ENCODE peak calls at places on chromosomes 13 and 19, in four cellular contexts. F, Z, C and Y are unnamed samples.

GRCh38 chr13:25207291-25207690 is 35.2 kb upstream of the AMER2 start:
- DNase-seq in C (no peak), Z (no peak), F (no peak), Y (no peak)

GRCh38 chr19:860481-861098 is 1.1 kb downstream of the CFD start:
- DNase-seq in C (no peak), F (peak; percentile 73), Z (peak; percentile 66), Y (peak; percentile 93)

GRCh38 chr13:100584901-100585300 is 3.7 kb downstream of the GGACT start:
- DNase-seq in F (no peak), Z (no peak), C (no peak), Y (no peak)

GRCh38 chr13:113794764-113795173 is 35.7 kb downstream of the TMEM255B start:
- DNase-seq in Z (no peak), C (peak; percentile 39), F (peak; percentile 25), Y (no peak)

GRCh38 chr19:6767357-6768235 is at the start of gene SH2D3A:
- DNase-seq in F (no peak), Z (peak; percentile 95), C (peak; percentile 94), Y (peak; percentile 47)

GRCh38 chr13:43469791-43470190 is 317.0 kb downstream of the ENOX1 start:
- DNase-seq in F (no peak), C (no peak), Z (no peak), Y (no peak)

GRCh38 chr13:98503175-98504028 is 73.5 kb downstream of the STK24 start:
- DNase-seq in Z (no peak), C (no peak), F (no peak), Y (no peak)

GRCh38 chr19:55838251-55838650 is 1.9 kb downstream of the NLRP4 start:
- DNase-seq in F (no peak), Z (no peak), C (no peak), Y (no peak)

GRCh38 chr19:16351133-16351809 is 26.6 kb downstream of the KLF2 start:
- DNase-seq in Z (no peak), C (no peak), F (no peak), Y (no peak)

GRCh38 chr13:44523176-44524017 is 52.7 kb downstream of the TSC22D1 start:
- DNase-seq in F (no peak), Z (peak; percentile 27), C (no peak), Y (peak; percentile 9)

GRCh38 chr13:65095118-65095517 is 2135.0 kb downstream of the PCDH9 start:
- DNase-seq in F (no peak), C (no peak), Z (no peak), Y (no peak)

GRCh38 chr19:18416778-18417249 is 2.4 kb upstream of the SSBP4 start:
- DNase-seq in C (peak; percentile 89), F (peak; percentile 95), Z (peak; percentile 87), Y (no peak)

GRCh38 chr19:33394006-33394722 is 20.7 kb downstream of the CEBPG start:
- DNase-seq in Z (no peak), C (no peak), F (peak; percentile 45), Y (peak; percentile 98)

GRCh38 chr13:35961002-35961401 is 170.2 kb downstream of the DCLK1 start:
- DNase-seq in F (no peak), Z (no peak), C (no peak), Y (no peak)

GRCh38 chr19:15469513-15470297 is 5.4 kb upstream of the RASAL3 start:
- DNase-seq in Z (no peak), C (no peak), F (no peak), Y (no peak)

GRCh38 chr19:40907968-40908735 is 26.1 kb upstream of the CYP2A7 start:
- DNase-seq in Z (peak; percentile 10), C (no peak), F (peak; percentile 80), Y (no peak)

GRCh38 chr19:18294467-18294864 is 13.0 kb upstream of the JUND start:
- DNase-seq in Z (peak; percentile 71), C (no peak), F (peak; percentile 61), Y (no peak)

GRCh38 chr19:47269596-47269995 is 5.1 kb upstream of the INAFM1 start:
- DNase-seq in C (no peak), Z (no peak), F (no peak), Y (no peak)

GRCh38 chr13:26280822-26281221 is 26.9 kb downstream of the CDK8 start:
- DNase-seq in C (no peak), F (no peak), Z (no peak), Y (no peak)

GRCh38 chr19:11887618-11888531 is at the start of gene ZNF69:
- DNase-seq in F (peak; percentile 89), C (peak; percentile 78), Z (peak; percentile 94), Y (peak; percentile 67)

GRCh38 chr13:44934724-44935123 is 54.5 kb downstream of the NUFIP1 start:
- DNase-seq in Z (no peak), C (no peak), F (no peak), Y (no peak)

GRCh38 chr19:15666883-15667282 is 6.0 kb upstream of the CYP4F12 start:
- DNase-seq in F (no peak), Z (no peak), C (no peak), Y (no peak)

GRCh38 chr19:35347171-35347929 is at the start of gene FFAR1:
- DNase-seq in F (peak; percentile 30), Z (peak; percentile 68), C (peak; percentile 48), Y (no peak)

GRCh38 chr13:90272356-90272755 is 1075.1 kb upstream of the MIR17HG start:
- DNase-seq in F (no peak), Z (no peak), C (no peak), Y (peak; percentile 19)

GRCh38 chr13:29513002-29513980 is 82.2 kb downstream of the SLC7A1 start:
- DNase-seq in Z (no peak), F (no peak), C (no peak), Y (no peak)

GRCh38 chr13:26254583-26255102 is 714 bp downstream of the CDK8 start:
- DNase-seq in Z (peak; percentile 68), C (peak; percentile 59), F (peak; percentile 68), Y (peak; percentile 14)

GRCh38 chr19:1237027-1237659 is 662 bp downstream of the CBARP start:
- DNase-seq in Z (no peak), F (no peak), C (no peak), Y (no peak)

GRCh38 chr19:1093811-1094553 is 1.2 kb downstream of the POLR2E start:
- DNase-seq in C (no peak), Z (no peak), F (no peak), Y (no peak)

GRCh38 chr19:13104848-13105646 is 2.4 kb upstream of the LYL1 start:
- DNase-seq in Z (no peak), F (no peak), C (no peak), Y (no peak)

GRCh38 chr19:52007436-52007804 is 591 bp downstream of the ZNF615 start:
- DNase-seq in F (no peak), C (no peak), Z (peak; percentile 18), Y (peak; percentile 14)

GRCh38 chr19:2495130-2495641 is 19.3 kb downstream of the GADD45B start:
- DNase-seq in C (peak; percentile 89), F (peak; percentile 69), Z (peak; percentile 91), Y (peak; percentile 98)

GRCh38 chr19:49589391-49589790 is 1.6 kb upstream of the PRR12 start:
- DNase-seq in Z (no peak), F (no peak), C (no peak), Y (no peak)

GRCh38 chr19:49588370-49589122 is 2.4 kb upstream of the PRR12 start:
- DNase-seq in C (no peak), F (peak; percentile 48), Z (no peak), Y (no peak)

GRCh38 chr19:49590971-49591730 is at the start of gene PRR12:
- DNase-seq in Z (peak; percentile 68), F (peak; percentile 81), C (no peak), Y (peak; percentile 87)

GRCh38 chr19:49591731-49592485 is 926 bp downstream of the PRR12 start:
- DNase-seq in C (no peak), F (peak; percentile 72), Z (peak; percentile 50), Y (peak; percentile 76)

GRCh38 chr19:49590071-49590970 is 661 bp upstream of the PRR12 start:
- DNase-seq in F (peak; percentile 93), Z (peak; percentile 99), C (peak; percentile 98), Y (peak; percentile 95)
- TF ChIP-seq POLR2A in F (no peak), Z (peak; percentile 34), C (no peak), Y (peak; percentile 85)

GRCh38 chr19:20162821-20163220 is 4.2 kb upstream of the ZNF486 start:
- DNase-seq in C (no peak), Z (no peak), F (no peak), Y (no peak)

GRCh38 chr19:20164456-20164855 is 2.6 kb upstream of the ZNF486 start:
- DNase-seq in F (no peak), C (no peak), Z (no peak), Y (no peak)

GRCh38 chr19:20165971-20166592 is 932 bp upstream of the ZNF486 start:
- DNase-seq in Z (peak; percentile 28), F (no peak), C (no peak), Y (no peak)

GRCh38 chr19:20171285-20171684 is 4.3 kb downstream of the ZNF486 start:
- DNase-seq in C (no peak), Z (no peak), F (no peak), Y (no peak)

DNA sequence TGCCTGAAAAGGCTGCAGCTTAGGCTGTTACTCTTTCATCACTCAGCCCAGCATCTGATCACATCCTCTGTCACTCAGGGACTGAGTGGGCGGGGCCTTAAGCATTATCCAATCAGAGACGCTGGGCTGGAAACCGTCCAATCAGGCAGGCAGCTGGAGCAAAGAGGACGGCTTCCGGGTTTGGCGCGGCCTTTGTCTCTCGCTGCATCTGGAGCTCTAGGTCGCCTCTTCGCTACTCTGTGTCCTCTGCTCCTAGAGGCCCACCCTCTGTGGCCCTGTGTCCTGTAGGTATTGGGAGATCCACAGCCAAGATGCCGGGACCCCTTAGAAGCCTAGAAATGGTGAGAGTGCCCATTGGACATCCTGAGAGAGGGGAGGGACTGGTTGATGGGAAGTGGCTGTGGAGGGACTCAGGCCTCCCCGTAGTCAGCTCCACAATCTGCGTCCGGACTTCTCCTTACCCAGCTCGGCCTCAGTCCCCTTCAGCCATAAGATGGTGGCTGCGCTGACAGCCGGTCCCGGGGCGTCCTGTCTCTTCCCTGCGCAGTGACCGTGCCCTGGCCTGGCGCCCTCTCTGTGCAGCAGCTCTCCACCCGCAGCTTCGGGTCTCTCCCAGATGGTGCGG is at the start of gene ZNF486:
- DNase-seq in C (peak; percentile 99), F (peak; percentile 95), Z (peak; percentile 97), Y (peak; percentile 54)
- TF ChIP-seq POLR2A in C (no peak), F (no peak), Z (peak; percentile 51), Y (no peak)

DNA sequence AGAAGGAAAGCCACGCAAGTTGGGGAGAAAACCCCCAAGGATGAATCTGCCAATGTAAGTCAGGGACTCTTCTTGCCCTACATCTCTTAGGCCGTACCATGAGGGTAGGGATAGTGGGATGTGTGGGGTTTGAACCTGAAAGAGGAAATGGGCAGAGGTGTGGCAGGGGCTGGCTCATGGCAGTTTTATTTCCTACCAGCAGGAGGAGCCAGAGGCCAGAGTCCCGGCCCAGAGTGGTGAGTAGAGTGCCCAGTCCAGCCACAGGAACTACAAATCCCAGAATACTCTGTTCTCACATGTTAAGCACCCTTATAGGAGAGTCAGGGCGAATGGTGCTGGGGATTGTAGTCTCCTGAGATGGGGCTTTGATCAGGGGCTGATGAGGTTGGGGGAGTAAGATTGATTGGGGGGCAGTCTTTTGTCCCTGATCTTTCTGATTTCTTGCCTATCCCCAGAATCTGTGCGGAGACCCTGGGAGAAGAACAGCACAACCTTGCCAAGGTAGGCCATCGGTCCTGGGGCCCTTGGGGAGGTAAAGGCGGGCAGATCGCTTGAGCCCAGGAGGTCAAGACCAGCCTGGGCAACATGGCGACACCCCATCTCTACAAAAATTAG is 16.5 kb downstream of the VASP start:
- DNase-seq in C (peak; percentile 84), Z (peak; percentile 90), F (peak; percentile 85), Y (peak; percentile 63)
- TF ChIP-seq POLR2A in C (no peak), Z (no peak), F (no peak), Y (no peak)

DNA sequence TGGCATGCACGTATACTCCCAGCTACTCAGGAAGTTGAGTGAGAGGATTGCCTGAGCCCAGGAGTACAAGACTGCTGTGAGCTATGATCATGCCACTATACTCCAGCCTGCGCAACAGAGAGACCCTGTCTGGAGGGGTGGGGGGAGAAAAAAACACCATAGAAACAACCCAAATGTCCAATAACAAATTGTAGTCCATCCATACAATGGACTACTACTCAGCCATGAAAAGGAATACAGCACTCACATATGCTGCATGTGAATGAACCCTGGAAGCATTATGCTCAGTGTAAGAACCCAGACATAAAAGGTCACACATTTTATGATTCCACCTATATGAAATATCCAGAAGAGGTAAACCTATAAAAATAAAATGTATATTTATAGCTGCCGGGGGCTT is 42.3 kb downstream of the CD320 start:
- DNase-seq in Z (no peak), C (no peak), F (no peak), Y (no peak)
- TF ChIP-seq POLR2A in Z (no peak), C (no peak), F (no peak), Y (no peak)